ENCODE peak calls at places on chromosomes 13 and 19, in ten cellular contexts. M, K, L, B, S, F, C, I, R and N are unnamed samples.

GRCh38 chr19:17235618-17236413 is 9.8 kb downstream of the OCEL1 start:
- DNase-seq in M (peak; percentile 92), K (peak; percentile 84), L (peak; percentile 77), B (peak; percentile 95), S (peak; percentile 78), F (peak; percentile 86), C (peak; percentile 76), I (peak; percentile 83), R (no peak), N (peak; percentile 79)

GRCh38 chr13:46211116-46211515 is 612 bp upstream of the LRRC63 start:
- DNase-seq in M (no peak), K (no peak), L (no peak), B (no peak), S (peak; percentile 3), F (no peak), C (no peak), I (no peak), R (no peak), N (no peak)

GRCh38 chr19:2119916-2120785 is 23.4 kb downstream of the IZUMO4 start:
- DNase-seq in M (no peak), K (no peak), L (peak; percentile 7), B (peak; percentile 66), S (no peak), F (no peak), C (no peak), I (no peak), R (no peak), N (no peak)

GRCh38 chr13:91381371-91381770 is 17.1 kb upstream of the GPC5 start:
- DNase-seq in M (no peak), K (peak; percentile 36), L (no peak), B (no peak), S (peak; percentile 28), F (peak; percentile 30), C (peak; percentile 28), I (no peak), R (no peak), N (peak; percentile 54)

GRCh38 chr13:81596224-81596753 is 1255.4 kb upstream of the SPRY2 start:
- DNase-seq in M (no peak), K (no peak), L (no peak), B (no peak), S (no peak), F (no peak), C (no peak), I (no peak), R (no peak), N (no peak)

GRCh38 chr13:23447927-23448326 is 14.4 kb upstream of the SACS start:
- DNase-seq in M (no peak), K (no peak), L (no peak), B (no peak), S (peak; percentile 67), F (no peak), C (peak; percentile 96), I (no peak), R (no peak), N (peak; percentile 21)

GRCh38 chr13:113668491-113668971 is 1.5 kb downstream of the GRK1 start:
- DNase-seq in M (peak; percentile 66), K (no peak), L (no peak), B (peak; percentile 58), S (no peak), F (no peak), C (no peak), I (peak; percentile 46), R (no peak), N (peak; percentile 90)

GRCh38 chr19:10727599-10728250 is 9.8 kb downstream of the DNM2 start:
- DNase-seq in M (no peak), K (no peak), L (no peak), B (no peak), S (no peak), F (no peak), C (no peak), I (no peak), R (no peak), N (no peak)

GRCh38 chr13:52848455-52849190 is at the start of gene PCDH8:
- DNase-seq in M (peak; percentile 75), K (peak; percentile 91), L (no peak), B (peak; percentile 81), S (no peak), F (peak; percentile 94), C (no peak), I (no peak), R (no peak), N (peak; percentile 69)

DNA sequence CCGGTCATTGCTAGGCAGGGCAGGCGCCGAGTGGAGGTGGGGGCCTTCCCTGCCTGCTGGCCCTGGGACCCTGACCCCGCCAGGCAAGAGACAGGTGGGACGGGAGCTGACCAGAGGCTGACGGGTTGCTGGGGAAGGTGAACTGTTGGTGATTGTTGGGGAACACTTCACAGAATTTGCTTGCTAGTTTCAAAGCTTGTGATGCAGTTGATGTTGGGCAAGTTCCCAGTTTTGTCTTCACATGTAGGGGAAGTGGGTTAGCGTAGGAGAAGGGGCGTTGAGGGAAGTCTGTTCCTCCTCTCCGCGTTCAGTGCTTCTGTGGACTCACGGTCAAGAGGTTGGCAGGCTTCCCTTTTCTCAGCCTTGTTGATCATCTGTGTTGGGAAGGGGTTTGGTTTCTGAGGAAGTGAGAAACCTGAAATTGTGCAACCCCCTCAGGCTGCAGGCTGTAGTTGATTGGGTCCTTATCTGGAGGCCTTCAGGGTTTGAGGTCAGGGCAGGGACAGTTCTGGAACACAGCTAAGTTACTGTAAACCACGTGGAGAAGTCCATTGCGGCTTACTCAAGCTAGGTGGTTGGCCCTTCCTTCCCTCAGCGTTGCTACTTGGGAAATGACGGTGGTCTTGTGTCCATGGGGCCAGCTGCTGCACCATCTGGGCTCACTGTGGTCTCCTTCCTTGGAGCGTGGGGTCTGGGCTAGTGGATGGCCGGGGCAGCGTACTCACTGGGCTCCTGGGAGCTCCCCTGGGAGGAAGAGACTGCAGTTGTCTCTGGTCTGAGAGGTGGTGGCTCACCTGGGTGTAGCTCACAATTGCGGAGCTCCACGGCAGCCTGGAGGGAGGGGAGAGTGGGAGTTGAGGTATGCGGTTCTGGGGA is 7.5 kb downstream of the RPS9 start:
- DNase-seq in M (peak; percentile 78), K (no peak), L (no peak), B (peak; percentile 84), S (peak; percentile 77), F (no peak), C (peak; percentile 78), I (no peak), R (no peak), N (no peak)
- H3K36me3 ChIP-seq in M (peaks cover 9% of the 10 kb centered on the region), K (peaks cover 46% of the 10 kb centered on the region), L (no peaks in the 10 kb centered on the region), B (peaks cover 43% of the 10 kb centered on the region), S (peaks cover 26% of the 10 kb centered on the region), F (peaks cover 89% of the 10 kb centered on the region), C (peaks cover 44% of the 10 kb centered on the region), I (peaks cover 46% of the 10 kb centered on the region), R (peaks cover 33% of the 10 kb centered on the region), N (peaks cover 69% of the 10 kb centered on the region)

GRCh38 chr13:94712812-94713555 is 639 bp upstream of the SOX21 start:
- DNase-seq in M (no peak), K (peak; percentile 72), L (no peak), B (peak; percentile 86), S (peak; percentile 75), F (peak; percentile 50), C (peak; percentile 46), I (no peak), R (no peak), N (peak; percentile 75)
- H3K27me3 ChIP-seq in M (no peaks in the 10 kb centered on the region), K (peaks cover 100% of the 10 kb centered on the region), L (peaks cover 98% of the 10 kb centered on the region), B (peaks cover 53% of the 10 kb centered on the region), S (peaks cover 45% of the 10 kb centered on the region), F (peaks cover 93% of the 10 kb centered on the region), C (peaks cover 76% of the 10 kb centered on the region), I (no peaks in the 10 kb centered on the region), R (peaks cover 29% of the 10 kb centered on the region), N (peaks cover 66% of the 10 kb centered on the region)

GRCh38 chr19:49858591-49858985 is 7.6 kb downstream of the PTOV1 start:
- DNase-seq in M (peak; percentile 70), K (no peak), L (no peak), B (peak; percentile 83), S (no peak), F (no peak), C (no peak), I (no peak), R (no peak), N (no peak)

GRCh38 chr19:49855676-49856573 is 5.0 kb downstream of the PTOV1 start:
- DNase-seq in M (no peak), K (no peak), L (no peak), B (no peak), S (no peak), F (no peak), C (no peak), I (no peak), R (no peak), N (no peak)

GRCh38 chr19:49857834-49858590 is 7.1 kb downstream of the PTOV1 start:
- DNase-seq in M (no peak), K (no peak), L (no peak), B (peak; percentile 73), S (no peak), F (no peak), C (no peak), I (no peak), R (no peak), N (peak; percentile 41)

GRCh38 chr19:49856574-49857021 is 5.6 kb downstream of the PTOV1 start:
- DNase-seq in M (no peak), K (no peak), L (no peak), B (peak; percentile 78), S (no peak), F (no peak), C (no peak), I (no peak), R (no peak), N (no peak)

GRCh38 chr19:49857061-49857833 is 6.3 kb downstream of the PTOV1 start:
- DNase-seq in M (no peak), K (no peak), L (no peak), B (peak; percentile 83), S (no peak), F (no peak), C (no peak), I (no peak), R (no peak), N (no peak)
- H3K36me3 ChIP-seq in M (no peaks in the 10 kb centered on the region), K (peaks cover 53% of the 10 kb centered on the region), L (peaks cover 9% of the 10 kb centered on the region), B (peaks cover 76% of the 10 kb centered on the region), S (peaks cover 43% of the 10 kb centered on the region), F (peaks cover 71% of the 10 kb centered on the region), C (peaks cover 76% of the 10 kb centered on the region), I (peaks cover 73% of the 10 kb centered on the region), R (peaks cover 22% of the 10 kb centered on the region), N (peaks cover 90% of the 10 kb centered on the region)

GRCh38 chr19:29567366-29567915 is 38.6 kb upstream of the POP4 start:
- DNase-seq in M (no peak), K (no peak), L (no peak), B (no peak), S (no peak), F (no peak), C (no peak), I (peak; percentile 11), R (no peak), N (no peak)

GRCh38 chr19:29571181-29571580 is 34.9 kb upstream of the POP4 start:
- DNase-seq in M (no peak), K (no peak), L (no peak), B (no peak), S (no peak), F (no peak), C (no peak), I (no peak), R (no peak), N (no peak)

GRCh38 chr19:29568036-29568788 is 37.9 kb upstream of the POP4 start:
- DNase-seq in M (no peak), K (no peak), L (no peak), B (no peak), S (no peak), F (no peak), C (no peak), I (peak; percentile 46), R (no peak), N (no peak)

GRCh38 chr19:29566496-29567054 is 39.5 kb upstream of the POP4 start:
- DNase-seq in M (no peak), K (no peak), L (no peak), B (no peak), S (no peak), F (no peak), C (no peak), I (peak; percentile 40), R (no peak), N (no peak)

GRCh38 chr19:29569038-29569911 is 36.8 kb upstream of the POP4 start:
- DNase-seq in M (no peak), K (no peak), L (no peak), B (no peak), S (no peak), F (no peak), C (no peak), I (peak; percentile 29), R (no peak), N (no peak)
- H3K27me3 ChIP-seq in M (no peaks in the 10 kb centered on the region), K (peaks cover 32% of the 10 kb centered on the region), L (peaks cover 71% of the 10 kb centered on the region), B (no peaks in the 10 kb centered on the region), S (no peaks in the 10 kb centered on the region), F (peaks cover 18% of the 10 kb centered on the region), C (peaks cover 3% of the 10 kb centered on the region), I (no peaks in the 10 kb centered on the region), R (no peaks in the 10 kb centered on the region), N (peaks cover 77% of the 10 kb centered on the region)